ENCODE peak calls at places on chromosomes 7 and 10, in four cellular contexts. J is breast epithelium, Y is HepG2, X is fibroblast of lung. U is an unnamed sample.

GRCh38 chr10:71424496-71425194 is 27.9 kb downstream of the CDH23 start:
- DNase-seq in J (no peak), Y (no peak), X (no peak), U (no peak)

GRCh38 chr7:23490357-23491131 is 20.3 kb upstream of the IGF2BP3 start:
- DNase-seq in J (no peak), Y (no peak), X (peak), U (no peak)

GRCh38 chr10:12628964-12629766 is 279.8 kb downstream of the CAMK1D start:
- DNase-seq in J (no peak), Y (no peak), X (peak), U (no peak)

GRCh38 chr7:54985405-54986360 is 33.1 kb upstream of the EGFR start:
- DNase-seq in J (no peak), Y (peak), X (peak), U (no peak)

GRCh38 chr7:157250605-157251228 is 86.1 kb upstream of the DNAJB6 start:
- DNase-seq in J (no peak), Y (peak), X (peak), U (no peak)

GRCh38 chr10:22816298-22816653 is 101.9 kb upstream of the PIP4K2A start:
- DNase-seq in J (no peak), Y (no peak), X (peak), U (no peak)

GRCh38 chr10:78025685-78026364 is 3.5 kb downstream of the POLR3A start:
- DNase-seq in J (no peak), Y (no peak), X (peak), U (no peak)

GRCh38 chr10:15146366-15146765 is 22.1 kb downstream of the NMT2 start:
- DNase-seq in J (no peak), Y (no peak), X (no peak), U (no peak)

GRCh38 chr10:122121059-122121458 is 132.1 kb downstream of the TACC2 start:
- DNase-seq in J (no peak), Y (no peak), X (no peak), U (no peak)

GRCh38 chr10:14060320-14061070 is 270.2 kb downstream of the FRMD4A start:
- DNase-seq in J (no peak), Y (no peak), X (peak), U (no peak)

GRCh38 chr7:47661051-47661714 is 79.3 kb upstream of the TNS3 start:
- DNase-seq in J (no peak), Y (no peak), X (no peak), U (no peak)

GRCh38 chr7:114879554-114879953 is 42.3 kb upstream of the MDFIC start:
- DNase-seq in J (no peak), Y (no peak), X (peak), U (no peak)

GRCh38 chr7:93736970-93737369 is 153.6 kb downstream of the TFPI2 start:
- DNase-seq in J (no peak), Y (no peak), X (no peak), U (no peak)

GRCh38 chr7:41709621-41710020 is 6.7 kb upstream of the INHBA start:
- DNase-seq in J (no peak), Y (no peak), X (peak), U (no peak)

GRCh38 chr7:155729847-155730246 is 82.4 kb downstream of the SHH start:
- DNase-seq in J (no peak), Y (no peak), X (peak), U (no peak)

GRCh38 chr7:2529161-2530075 is 9.8 kb downstream of the LFNG start:
- DNase-seq in J (no peak), Y (no peak), X (peak), U (no peak)

GRCh38 chr7:157564518-157565177 is 227.8 kb downstream of the DNAJB6 start:
- DNase-seq in J (no peak), Y (no peak), X (peak), U (no peak)

GRCh38 chr7:73894851-73895441 is 34.0 kb downstream of the TMEM270 start:
- DNase-seq in J (no peak), Y (no peak), X (peak), U (peak)

GRCh38 chr7:2151801-2152612 is 80.7 kb downstream of the MAD1L1 start:
- DNase-seq in J (no peak), Y (no peak), X (no peak), U (no peak)

GRCh38 chr7:110386914-110387313 is 704.0 kb upstream of the LRRN3 start:
- DNase-seq in J (no peak), Y (peak), X (peak), U (no peak)

GRCh38 chr10:75233444-75234016 is 2.2 kb downstream of the COMTD1 start:
- DNase-seq in J (no peak), Y (no peak), X (no peak), U (no peak)

GRCh38 chr10:70137927-70138883 is 5.6 kb upstream of the AIFM2 start:
- DNase-seq in J (no peak), Y (no peak), X (no peak), U (peak)

GRCh38 chr7:44967571-44968446 is 11.0 kb downstream of the MYO1G start:
- DNase-seq in J (peak), Y (peak), X (no peak), U (peak)

GRCh38 chr7:128431221-128431620 is 21.4 kb upstream of the IMPDH1 start:
- DNase-seq in J (no peak), Y (no peak), X (no peak), U (no peak)

GRCh38 chr10:1102392-1102791 is 46.2 kb downstream of the WDR37 start:
- DNase-seq in J (no peak), Y (no peak), X (peak), U (no peak)

GRCh38 chr10:45625879-45626278 is 46.7 kb downstream of the ZFAND4 start:
- DNase-seq in J (no peak), Y (no peak), X (no peak), U (no peak)

GRCh38 chr10:100728928-100729876 is 16.2 kb upstream of the PAX2 start:
- DNase-seq in J (no peak), Y (peak), X (peak), U (no peak)

GRCh38 chr7:132276986-132277716 is 299.1 kb downstream of the PLXNA4 start:
- DNase-seq in J (no peak), Y (no peak), X (peak), U (no peak)

GRCh38 chr7:14821757-14822480 is 80.6 kb downstream of the DGKB start:
- DNase-seq in J (no peak), Y (no peak), X (peak), U (no peak)

GRCh38 chr7:29400435-29400834 is 163.2 kb upstream of the PRR15 start:
- DNase-seq in J (no peak), Y (no peak), X (no peak), U (no peak)

GRCh38 chr7:98307971-98308466 is 26.5 kb downstream of the BRI3 start:
- DNase-seq in J (no peak), Y (no peak), X (no peak), U (no peak)

DNA sequence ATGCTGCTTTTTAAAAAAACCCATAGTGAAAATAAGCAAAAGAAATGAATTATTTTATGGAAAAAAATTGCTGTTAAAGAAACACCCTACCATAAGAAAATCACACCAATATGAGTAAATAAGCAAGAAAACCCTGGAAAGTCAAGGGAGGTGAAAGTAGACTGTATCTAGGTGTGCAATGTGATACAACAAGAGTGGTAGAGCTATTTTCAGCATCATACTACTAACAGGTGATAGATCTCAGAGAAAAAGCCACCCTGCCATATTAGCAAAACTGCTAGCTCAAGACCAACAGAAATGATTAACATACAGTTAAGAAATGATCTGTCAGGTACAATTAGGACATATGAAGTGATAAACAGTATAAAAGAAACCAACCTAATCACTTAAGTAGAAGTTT is 54.8 kb downstream of the UBE2H start:
- DNase-seq in J (no peak), Y (no peak), X (no peak), U (no peak)
- H3K27ac ChIP-seq in J (peak), Y (no peak), X (no peak), U (no peak)

DNA sequence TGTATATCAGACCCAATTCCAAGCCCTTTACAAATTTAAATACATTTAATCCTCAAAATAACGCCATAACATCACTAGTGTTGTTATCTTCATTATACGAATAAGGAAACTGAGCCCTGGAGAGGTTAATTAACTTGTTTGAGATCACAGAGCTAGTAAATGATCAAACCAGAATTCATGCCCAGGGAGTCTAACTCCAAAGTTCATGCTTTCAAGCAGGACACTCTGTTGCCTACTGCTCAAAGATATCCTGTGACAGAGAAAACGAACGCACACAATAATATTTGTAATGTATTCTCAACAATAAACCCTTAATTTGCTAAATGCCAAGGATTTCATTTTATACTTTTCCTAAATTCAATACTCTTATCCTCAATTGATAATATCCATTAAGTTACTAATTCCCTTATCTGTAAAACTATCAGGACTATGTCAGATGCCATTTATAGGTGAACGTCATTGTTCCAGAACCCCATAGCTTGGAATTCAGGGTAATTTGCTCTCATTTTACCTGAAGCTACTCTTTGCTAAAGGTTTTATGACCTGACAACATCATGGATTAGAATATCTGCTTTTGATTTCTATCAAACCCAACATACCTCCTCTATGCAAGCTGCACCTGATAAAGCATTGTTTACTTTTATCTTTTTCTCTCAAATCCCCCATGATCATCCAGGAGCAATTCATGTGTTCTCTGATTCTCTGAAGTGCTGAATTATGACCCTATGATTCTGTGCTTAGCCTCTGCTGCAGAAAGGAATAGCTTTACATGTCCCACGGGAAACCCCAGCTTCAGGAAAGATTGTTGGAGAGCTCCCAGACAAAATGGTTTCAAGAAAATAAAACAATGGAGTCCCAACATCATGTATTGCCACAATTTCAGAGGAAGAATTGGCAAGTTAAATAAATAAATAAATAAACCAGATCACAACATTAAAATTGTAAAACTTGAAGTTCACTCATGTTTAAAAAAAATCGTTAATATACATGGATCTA is 150.2 kb upstream of the CDK1 start:
- DNase-seq in J (no peak), Y (peak), X (no peak), U (no peak)
- H3K4me3 ChIP-seq in J (no peak), Y (peak), X (no peak), U (no peak)

DNA sequence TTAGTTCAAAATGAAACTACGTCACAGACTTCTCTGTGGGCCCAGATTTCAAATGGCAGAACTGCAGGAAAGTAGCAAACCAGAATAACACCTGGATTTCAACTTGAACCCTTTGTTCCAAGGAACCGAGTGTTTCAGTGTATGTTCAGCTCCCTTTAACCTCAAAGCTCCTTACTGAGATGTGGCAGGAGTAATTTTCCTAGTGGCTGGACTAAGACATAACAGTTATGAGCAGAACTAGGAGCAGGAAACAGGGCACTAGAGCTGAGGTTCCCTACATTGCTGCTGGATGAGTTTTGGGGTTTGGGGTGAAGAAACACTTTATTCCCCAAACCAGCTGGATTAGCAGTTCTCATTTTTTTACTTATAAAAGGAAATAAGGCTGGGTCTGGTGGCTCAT is 50.1 kb downstream of the NSUN6 start:
- DNase-seq in J (no peak), Y (no peak), X (no peak), U (no peak)
- TF ChIP-seq CTCF in J (no peak), Y (no peak), X (no peak), U (no peak)

DNA sequence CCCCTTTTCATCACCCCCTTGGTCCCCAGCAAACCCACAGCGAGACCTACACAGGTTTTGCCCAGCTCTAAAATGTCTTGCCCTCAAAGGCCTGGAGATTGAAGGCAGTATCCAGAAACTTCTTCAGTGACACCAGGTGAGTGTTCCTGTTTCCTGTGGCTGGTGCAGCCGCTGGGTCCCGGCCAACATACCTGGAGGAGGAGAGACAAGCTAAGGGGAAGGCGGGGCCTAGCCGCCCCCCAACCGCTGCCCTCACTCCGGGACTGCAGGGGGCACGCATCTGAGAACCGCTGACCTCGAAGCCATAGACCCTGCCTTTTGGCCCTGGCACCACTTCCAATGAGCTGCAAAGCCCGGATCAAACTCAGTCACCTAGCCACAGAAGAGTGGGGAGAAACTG is 27.0 kb downstream of the OGDHL start:
- DNase-seq in J (no peak), Y (no peak), X (no peak), U (peak)
- H3K27ac ChIP-seq in J (no peak), Y (no peak), X (no peak), U (no peak)

GRCh38 chr7:121339082-121339481 is 10.3 kb downstream of the WNT16 start:
- DNase-seq in J (no peak), Y (no peak), X (no peak), U (no peak)
- H3K4me3 ChIP-seq in J (no peak), Y (no peak), X (no peak), U (no peak)